ENCODE peak calls at places on chromosomes 3 and 15, in ten cellular contexts. One of them, this sample, is unnamed.
A peak's percentile ranks its signal among the peaks of the same experiment; 100 is the strongest.

GRCh38 chr15:28960979-28961378 is 75.2 kb downstream of the APBA2 start:
- DNase-seq in hepatocyte: peak; percentile 56
- DNase-seq in HepG2: no peak
- DNase-seq in fibroblast of lung: peak; percentile 96
- DNase-seq in IMR-90: peak; percentile 95
- DNase-seq in neural progenitor cell: no peak
- DNase-seq in endothelial cell of umbilical vein: peak; percentile 20
- DNase-seq in PC-9: no peak
- DNase-seq in GM23338: no peak
- DNase-seq in SK-N-SH: no peak
- DNase-seq in this sample: no peak

GRCh38 chr3:52052831-52053306 is 3.5 kb downstream of the DUSP7 start:
- DNase-seq in GM23338: peak; percentile 88
- DNase-seq in PC-9: peak; percentile 71
- DNase-seq in IMR-90: peak; percentile 77
- DNase-seq in fibroblast of lung: peak; percentile 79
- DNase-seq in HepG2: peak; percentile 53
- DNase-seq in SK-N-SH: peak; percentile 76
- DNase-seq in neural progenitor cell: peak; percentile 75
- DNase-seq in hepatocyte: peak; percentile 65
- DNase-seq in endothelial cell of umbilical vein: peak; percentile 86
- DNase-seq in this sample: no peak

GRCh38 chr3:80017369-80017768 is 249.6 kb upstream of the ROBO1 start:
- DNase-seq in endothelial cell of umbilical vein: peak; percentile 42
- DNase-seq in neural progenitor cell: no peak
- DNase-seq in GM23338: no peak
- DNase-seq in SK-N-SH: no peak
- DNase-seq in PC-9: no peak
- DNase-seq in hepatocyte: no peak
- DNase-seq in fibroblast of lung: no peak
- DNase-seq in IMR-90: no peak
- DNase-seq in HepG2: no peak
- DNase-seq in this sample: no peak

GRCh38 chr3:291028-291427 is 94.5 kb downstream of the CHL1 start:
- DNase-seq in SK-N-SH: no peak
- DNase-seq in GM23338: no peak
- DNase-seq in IMR-90: no peak
- DNase-seq in fibroblast of lung: no peak
- DNase-seq in hepatocyte: no peak
- DNase-seq in PC-9: no peak
- DNase-seq in neural progenitor cell: no peak
- DNase-seq in endothelial cell of umbilical vein: no peak
- DNase-seq in HepG2: no peak
- DNase-seq in this sample: no peak

GRCh38 chr3:8386221-8386620 is 115.4 kb upstream of the LMCD1 start:
- DNase-seq in hepatocyte: no peak
- DNase-seq in IMR-90: peak; percentile 19
- DNase-seq in neural progenitor cell: no peak
- DNase-seq in PC-9: no peak
- DNase-seq in GM23338: no peak
- DNase-seq in HepG2: no peak
- DNase-seq in SK-N-SH: no peak
- DNase-seq in endothelial cell of umbilical vein: no peak
- DNase-seq in fibroblast of lung: peak; percentile 16
- DNase-seq in this sample: no peak

GRCh38 chr3:82080261-82080660 is 318.8 kb upstream of the GBE1 start:
- DNase-seq in endothelial cell of umbilical vein: peak; percentile 61
- DNase-seq in neural progenitor cell: no peak
- DNase-seq in fibroblast of lung: peak; percentile 17
- DNase-seq in SK-N-SH: no peak
- DNase-seq in PC-9: no peak
- DNase-seq in hepatocyte: no peak
- DNase-seq in IMR-90: no peak
- DNase-seq in HepG2: no peak
- DNase-seq in GM23338: no peak
- DNase-seq in this sample: no peak

GRCh38 chr3:52777959-52778805 is 783 bp downstream of the ITIH1 start:
- DNase-seq in SK-N-SH: no peak
- DNase-seq in PC-9: no peak
- DNase-seq in fibroblast of lung: no peak
- DNase-seq in hepatocyte: peak; percentile 3
- DNase-seq in endothelial cell of umbilical vein: no peak
- DNase-seq in GM23338: no peak
- DNase-seq in HepG2: no peak
- DNase-seq in IMR-90: no peak
- DNase-seq in neural progenitor cell: peak; percentile 1
- DNase-seq in this sample: no peak

GRCh38 chr15:27670481-27670880 is 428.6 kb downstream of the OCA2 start:
- DNase-seq in endothelial cell of umbilical vein: no peak
- DNase-seq in fibroblast of lung: no peak
- DNase-seq in hepatocyte: no peak
- DNase-seq in neural progenitor cell: no peak
- DNase-seq in SK-N-SH: no peak
- DNase-seq in GM23338: no peak
- DNase-seq in PC-9: no peak
- DNase-seq in HepG2: no peak
- DNase-seq in IMR-90: no peak
- DNase-seq in this sample: no peak

GRCh38 chr3:72401005-72401404 is 447.2 kb downstream of the SHQ1 start:
- DNase-seq in fibroblast of lung: peak; percentile 47
- DNase-seq in IMR-90: peak; percentile 6
- DNase-seq in PC-9: no peak
- DNase-seq in SK-N-SH: no peak
- DNase-seq in hepatocyte: no peak
- DNase-seq in GM23338: no peak
- DNase-seq in neural progenitor cell: no peak
- DNase-seq in HepG2: no peak
- DNase-seq in endothelial cell of umbilical vein: no peak
- DNase-seq in this sample: no peak
- H3K4me3 ChIP-seq in fibroblast of lung: no peak overlapping the region
- H3K4me3 ChIP-seq in IMR-90: no peak overlapping the region
- H3K4me3 ChIP-seq in PC-9: no peak overlapping the region
- H3K4me3 ChIP-seq in SK-N-SH: no peak overlapping the region
- H3K4me3 ChIP-seq in hepatocyte: no peak overlapping the region
- H3K4me3 ChIP-seq in GM23338: no peak overlapping the region
- H3K4me3 ChIP-seq in neural progenitor cell: no peak overlapping the region
- H3K4me3 ChIP-seq in HepG2: no peak overlapping the region
- H3K4me3 ChIP-seq in endothelial cell of umbilical vein: no peak overlapping the region
- H3K4me3 ChIP-seq in this sample: no peak overlapping the region

GRCh38 chr3:190624282-190624681 is 110.4 kb downstream of the IL1RAP start:
- DNase-seq in endothelial cell of umbilical vein: no peak
- DNase-seq in fibroblast of lung: no peak
- DNase-seq in IMR-90: no peak
- DNase-seq in HepG2: no peak
- DNase-seq in SK-N-SH: no peak
- DNase-seq in hepatocyte: no peak
- DNase-seq in PC-9: no peak
- DNase-seq in GM23338: no peak
- DNase-seq in neural progenitor cell: no peak
- DNase-seq in this sample: no peak

GRCh38 chr3:190619353-190619752 is 105.5 kb downstream of the IL1RAP start:
- DNase-seq in HepG2: no peak
- DNase-seq in hepatocyte: no peak
- DNase-seq in neural progenitor cell: no peak
- DNase-seq in GM23338: no peak
- DNase-seq in fibroblast of lung: no peak
- DNase-seq in endothelial cell of umbilical vein: no peak
- DNase-seq in PC-9: no peak
- DNase-seq in IMR-90: no peak
- DNase-seq in SK-N-SH: no peak
- DNase-seq in this sample: no peak

GRCh38 chr3:190618349-190619030 is 104.6 kb downstream of the IL1RAP start:
- DNase-seq in GM23338: no peak
- DNase-seq in PC-9: no peak
- DNase-seq in hepatocyte: no peak
- DNase-seq in HepG2: peak; percentile 4
- DNase-seq in fibroblast of lung: no peak
- DNase-seq in neural progenitor cell: no peak
- DNase-seq in SK-N-SH: no peak
- DNase-seq in endothelial cell of umbilical vein: peak; percentile 34
- DNase-seq in IMR-90: peak; percentile 11
- DNase-seq in this sample: no peak

GRCh38 chr3:190621971-190622370 is 108.1 kb downstream of the IL1RAP start:
- DNase-seq in SK-N-SH: no peak
- DNase-seq in hepatocyte: no peak
- DNase-seq in neural progenitor cell: no peak
- DNase-seq in fibroblast of lung: no peak
- DNase-seq in IMR-90: no peak
- DNase-seq in endothelial cell of umbilical vein: no peak
- DNase-seq in PC-9: no peak
- DNase-seq in GM23338: no peak
- DNase-seq in HepG2: no peak
- DNase-seq in this sample: no peak

GRCh38 chr3:190621209-190621608 is 107.3 kb downstream of the IL1RAP start:
- DNase-seq in SK-N-SH: no peak
- DNase-seq in HepG2: no peak
- DNase-seq in fibroblast of lung: no peak
- DNase-seq in PC-9: no peak
- DNase-seq in neural progenitor cell: no peak
- DNase-seq in GM23338: no peak
- DNase-seq in endothelial cell of umbilical vein: no peak
- DNase-seq in IMR-90: no peak
- DNase-seq in hepatocyte: no peak
- DNase-seq in this sample: no peak
- H4K20me1 ChIP-seq in SK-N-SH: no peaks in the 10 kb centered on the region
- H4K20me1 ChIP-seq in HepG2: no peaks in the 10 kb centered on the region
- H4K20me1 ChIP-seq in fibroblast of lung: no peaks in the 10 kb centered on the region
- H4K20me1 ChIP-seq in PC-9: no peaks in the 10 kb centered on the region
- H4K20me1 ChIP-seq in neural progenitor cell: no peaks in the 10 kb centered on the region
- H4K20me1 ChIP-seq in GM23338: no peaks in the 10 kb centered on the region
- H4K20me1 ChIP-seq in endothelial cell of umbilical vein: no peaks in the 10 kb centered on the region
- H4K20me1 ChIP-seq in IMR-90: no peaks in the 10 kb centered on the region
- H4K20me1 ChIP-seq in hepatocyte: no peaks in the 10 kb centered on the region
- H4K20me1 ChIP-seq in this sample: no peaks in the 10 kb centered on the region

GRCh38 chr15:55518009-55518408 is 10.0 kb upstream of the DNAAF4 start:
- DNase-seq in SK-N-SH: no peak
- DNase-seq in PC-9: no peak
- DNase-seq in hepatocyte: no peak
- DNase-seq in GM23338: no peak
- DNase-seq in IMR-90: no peak
- DNase-seq in fibroblast of lung: no peak
- DNase-seq in neural progenitor cell: no peak
- DNase-seq in HepG2: no peak
- DNase-seq in endothelial cell of umbilical vein: no peak
- DNase-seq in this sample: no peak

GRCh38 chr15:55515991-55516776 is 8.2 kb upstream of the DNAAF4 start:
- DNase-seq in neural progenitor cell: no peak
- DNase-seq in GM23338: peak; percentile 31
- DNase-seq in IMR-90: no peak
- DNase-seq in HepG2: no peak
- DNase-seq in hepatocyte: no peak
- DNase-seq in SK-N-SH: no peak
- DNase-seq in fibroblast of lung: no peak
- DNase-seq in PC-9: no peak
- DNase-seq in endothelial cell of umbilical vein: no peak
- DNase-seq in this sample: no peak

GRCh38 chr15:55514414-55514850 is 6.4 kb upstream of the DNAAF4 start:
- DNase-seq in PC-9: peak; percentile 72
- DNase-seq in hepatocyte: no peak
- DNase-seq in SK-N-SH: no peak
- DNase-seq in endothelial cell of umbilical vein: no peak
- DNase-seq in fibroblast of lung: no peak
- DNase-seq in neural progenitor cell: no peak
- DNase-seq in GM23338: no peak
- DNase-seq in IMR-90: no peak
- DNase-seq in HepG2: no peak
- DNase-seq in this sample: no peak

GRCh38 chr15:55522741-55523450 is 14.9 kb upstream of the DNAAF4 start:
- DNase-seq in neural progenitor cell: no peak
- DNase-seq in hepatocyte: no peak
- DNase-seq in PC-9: no peak
- DNase-seq in HepG2: no peak
- DNase-seq in SK-N-SH: no peak
- DNase-seq in fibroblast of lung: no peak
- DNase-seq in GM23338: no peak
- DNase-seq in endothelial cell of umbilical vein: no peak
- DNase-seq in IMR-90: no peak
- DNase-seq in this sample: no peak

DNA sequence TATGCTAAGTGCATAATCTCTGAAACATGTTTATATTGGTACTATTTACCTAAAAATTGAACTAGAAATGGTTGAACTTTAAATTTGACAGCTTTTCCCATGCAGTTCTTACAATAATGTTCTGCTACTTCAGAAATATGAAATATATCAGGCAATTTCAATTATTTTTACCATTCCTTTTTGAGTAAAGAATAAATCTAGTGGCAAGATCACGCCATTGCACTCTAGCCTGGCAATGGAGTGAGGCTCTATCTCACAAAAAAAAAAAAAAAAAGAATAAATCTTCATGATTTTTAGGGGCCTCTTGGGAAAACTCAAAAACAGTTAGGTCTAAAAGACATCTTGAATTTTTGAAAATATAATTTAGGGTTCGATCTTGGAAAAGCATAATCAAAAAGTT is 10.6 kb upstream of the DNAAF4 start:
- DNase-seq in hepatocyte: no peak
- DNase-seq in neural progenitor cell: no peak
- DNase-seq in PC-9: no peak
- DNase-seq in fibroblast of lung: no peak
- DNase-seq in GM23338: no peak
- DNase-seq in HepG2: no peak
- DNase-seq in endothelial cell of umbilical vein: no peak
- DNase-seq in IMR-90: no peak
- DNase-seq in SK-N-SH: no peak
- DNase-seq in this sample: no peak
- TF ChIP-seq CTCF in hepatocyte: peak; percentile 3
- TF ChIP-seq CTCF in neural progenitor cell: peak; percentile 31
- TF ChIP-seq CTCF in PC-9: peak; percentile 43
- TF ChIP-seq CTCF in fibroblast of lung: peak; percentile 35
- TF ChIP-seq CTCF in GM23338: peak; percentile 42
- TF ChIP-seq CTCF in HepG2: no peak
- TF ChIP-seq CTCF in endothelial cell of umbilical vein: peak; percentile 13
- TF ChIP-seq CTCF in IMR-90: peak; percentile 14
- TF ChIP-seq CTCF in SK-N-SH: peak; percentile 41
- TF ChIP-seq CTCF in this sample: peak; percentile 17

DNA sequence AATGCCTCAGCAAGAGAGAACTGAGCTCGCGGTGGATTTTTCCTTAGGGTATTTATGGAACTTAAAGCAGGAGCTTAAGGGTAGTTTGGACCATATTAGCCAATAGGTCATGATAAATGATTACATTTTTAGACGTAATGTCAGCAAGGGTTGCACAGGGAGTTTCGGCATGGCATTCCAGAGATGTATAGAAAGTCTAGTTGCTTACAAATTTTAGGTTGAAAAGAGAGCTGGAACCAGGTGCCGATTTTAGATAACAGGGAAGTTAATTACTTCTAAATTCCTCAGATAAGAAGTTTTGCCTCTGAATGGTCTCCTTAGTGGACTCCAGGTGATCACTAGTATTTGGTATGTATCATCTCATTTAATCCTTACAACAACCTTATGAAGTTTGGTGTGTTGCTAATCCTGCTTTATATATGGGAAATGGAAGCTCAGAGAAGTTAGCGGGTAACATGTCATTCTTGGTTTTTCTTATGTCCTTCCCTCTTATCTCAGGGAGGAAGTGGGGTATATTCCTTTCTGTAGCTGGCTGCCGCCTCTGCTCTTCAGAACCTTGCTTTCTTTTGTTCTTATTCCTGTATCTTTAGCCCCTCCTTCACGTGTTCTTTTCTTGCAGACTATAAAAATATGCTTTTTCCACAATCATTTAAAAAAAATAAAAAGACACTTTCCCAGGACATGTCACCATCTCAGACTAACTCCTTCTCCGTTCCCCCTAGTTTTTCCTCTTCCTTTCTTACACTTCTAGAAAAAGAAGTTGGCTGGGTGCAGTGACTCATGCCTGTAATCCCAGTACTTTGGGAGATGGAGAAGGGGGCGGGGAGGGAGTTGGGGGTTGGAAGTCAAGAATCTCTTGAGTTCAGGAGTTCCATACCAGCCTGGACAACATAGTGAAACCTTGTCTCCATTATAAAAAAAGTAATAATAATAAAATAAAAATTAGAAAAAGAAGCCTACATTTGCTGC is 25.7 kb downstream of the IQGAP1 start:
- DNase-seq in SK-N-SH: no peak
- DNase-seq in IMR-90: peak; percentile 69
- DNase-seq in endothelial cell of umbilical vein: peak; percentile 54
- DNase-seq in hepatocyte: peak; percentile 51
- DNase-seq in HepG2: no peak
- DNase-seq in neural progenitor cell: no peak
- DNase-seq in GM23338: no peak
- DNase-seq in PC-9: peak; percentile 11
- DNase-seq in fibroblast of lung: peak; percentile 73
- DNase-seq in this sample: no peak
- H3K4me3 ChIP-seq in SK-N-SH: no peak overlapping the region
- H3K4me3 ChIP-seq in IMR-90: no peak overlapping the region
- H3K4me3 ChIP-seq in endothelial cell of umbilical vein: peak overlapping the region; percentile 34
- H3K4me3 ChIP-seq in hepatocyte: no peak overlapping the region
- H3K4me3 ChIP-seq in HepG2: no peak overlapping the region
- H3K4me3 ChIP-seq in neural progenitor cell: no peak overlapping the region
- H3K4me3 ChIP-seq in GM23338: peak overlapping the region; percentile 32
- H3K4me3 ChIP-seq in PC-9: peak overlapping the region; percentile 41
- H3K4me3 ChIP-seq in fibroblast of lung: no peak overlapping the region
- H3K4me3 ChIP-seq in this sample: no peak overlapping the region